ENCODE peak calls at places on chromosomes 3 and 15, in six cellular contexts. One of them, this sample, is unnamed. For H3K36me3 and H3K4me1, the result is how much of the 10 kb centered on the place peaks cover.

GRCh38 chr3:100753846-100754245 is 44.6 kb downstream of the TFG start:
- DNase-seq in sigmoid colon: no peak
- DNase-seq in IMR-90: peak
- DNase-seq in ovary: no peak
- DNase-seq in heart right ventricle: no peak
- DNase-seq in lung: no peak
- DNase-seq in this sample: no peak

GRCh38 chr3:177772908-177773557 is 575.8 kb upstream of the TBL1XR1 start:
- DNase-seq in sigmoid colon: no peak
- DNase-seq in IMR-90: no peak
- DNase-seq in ovary: no peak
- DNase-seq in heart right ventricle: no peak
- DNase-seq in lung: no peak
- DNase-seq in this sample: no peak

GRCh38 chr15:75349851-75350588 is 3.2 kb downstream of the NEIL1 start:
- DNase-seq in sigmoid colon: no peak
- DNase-seq in ovary: no peak
- DNase-seq in IMR-90: no peak
- DNase-seq in heart right ventricle: no peak
- DNase-seq in lung: peak
- DNase-seq in this sample: no peak

GRCh38 chr15:78455749-78456148 is 17.7 kb downstream of the IREB2 start:
- DNase-seq in IMR-90: no peak
- DNase-seq in sigmoid colon: no peak
- DNase-seq in heart right ventricle: peak
- DNase-seq in ovary: no peak
- DNase-seq in lung: no peak
- DNase-seq in this sample: no peak

GRCh38 chr15:96339662-96340347 is 9.3 kb downstream of the NR2F2 start:
- DNase-seq in IMR-90: no peak
- DNase-seq in heart right ventricle: no peak
- DNase-seq in ovary: peak
- DNase-seq in lung: peak
- DNase-seq in sigmoid colon: no peak
- DNase-seq in this sample: no peak

GRCh38 chr3:73391984-73392383 is 232.8 kb downstream of the PDZRN3 start:
- DNase-seq in IMR-90: no peak
- DNase-seq in heart right ventricle: no peak
- DNase-seq in sigmoid colon: no peak
- DNase-seq in lung: no peak
- DNase-seq in ovary: no peak
- DNase-seq in this sample: no peak

GRCh38 chr3:31369637-31370036 is 163.1 kb upstream of the STT3B start:
- DNase-seq in heart right ventricle: no peak
- DNase-seq in lung: no peak
- DNase-seq in sigmoid colon: no peak
- DNase-seq in IMR-90: peak
- DNase-seq in ovary: no peak
- DNase-seq in this sample: no peak

GRCh38 chr3:117399311-117400068 is 689.9 kb downstream of the TUSC7 start:
- DNase-seq in lung: no peak
- DNase-seq in sigmoid colon: no peak
- DNase-seq in heart right ventricle: no peak
- DNase-seq in IMR-90: peak
- DNase-seq in ovary: no peak
- DNase-seq in this sample: no peak

GRCh38 chr3:119579366-119580147 is at the start of gene ADPRH:
- DNase-seq in ovary: peak
- DNase-seq in lung: peak
- DNase-seq in IMR-90: peak
- DNase-seq in sigmoid colon: peak
- DNase-seq in heart right ventricle: peak
- DNase-seq in this sample: peak

GRCh38 chr3:186461141-186461540 is 83.0 kb downstream of the CRYGS start:
- DNase-seq in IMR-90: peak
- DNase-seq in heart right ventricle: no peak
- DNase-seq in sigmoid colon: no peak
- DNase-seq in ovary: no peak
- DNase-seq in lung: no peak
- DNase-seq in this sample: peak

GRCh38 chr3:197203714-197204146 is 94.7 kb downstream of the DLG1 start:
- DNase-seq in lung: no peak
- DNase-seq in sigmoid colon: no peak
- DNase-seq in heart right ventricle: no peak
- DNase-seq in IMR-90: no peak
- DNase-seq in ovary: no peak
- DNase-seq in this sample: no peak

GRCh38 chr3:143895805-143896204 is 47.5 kb upstream of the SLC9A9 start:
- DNase-seq in heart right ventricle: no peak
- DNase-seq in sigmoid colon: no peak
- DNase-seq in ovary: no peak
- DNase-seq in lung: no peak
- DNase-seq in IMR-90: peak
- DNase-seq in this sample: no peak

GRCh38 chr3:15499536-15499935 is 22.0 kb downstream of the COLQ start:
- DNase-seq in lung: no peak
- DNase-seq in ovary: no peak
- DNase-seq in heart right ventricle: no peak
- DNase-seq in sigmoid colon: no peak
- DNase-seq in IMR-90: no peak
- DNase-seq in this sample: no peak

GRCh38 chr3:166071-166470 is 30.5 kb upstream of the CHL1 start:
- DNase-seq in sigmoid colon: no peak
- DNase-seq in IMR-90: no peak
- DNase-seq in heart right ventricle: no peak
- DNase-seq in lung: no peak
- DNase-seq in ovary: no peak
- DNase-seq in this sample: no peak

GRCh38 chr3:116473602-116474001 is 28.3 kb upstream of the LSAMP start:
- DNase-seq in sigmoid colon: no peak
- DNase-seq in IMR-90: peak
- DNase-seq in heart right ventricle: no peak
- DNase-seq in ovary: no peak
- DNase-seq in lung: no peak
- DNase-seq in this sample: no peak

GRCh38 chr3:14821151-14821550 is 2.4 kb downstream of the FGD5 start:
- DNase-seq in IMR-90: no peak
- DNase-seq in lung: no peak
- DNase-seq in ovary: no peak
- DNase-seq in heart right ventricle: no peak
- DNase-seq in sigmoid colon: no peak
- DNase-seq in this sample: no peak

GRCh38 chr3:107124885-107125284 is 252.4 kb upstream of the CCDC54 start:
- DNase-seq in heart right ventricle: no peak
- DNase-seq in IMR-90: peak
- DNase-seq in ovary: peak
- DNase-seq in lung: no peak
- DNase-seq in sigmoid colon: no peak
- DNase-seq in this sample: no peak

GRCh38 chr3:96169111-96169510 is 645.3 kb upstream of the EPHA6 start:
- DNase-seq in sigmoid colon: peak
- DNase-seq in IMR-90: no peak
- DNase-seq in heart right ventricle: no peak
- DNase-seq in lung: no peak
- DNase-seq in ovary: no peak
- DNase-seq in this sample: no peak

GRCh38 chr3:149448331-149448831 is 26.1 kb upstream of the TM4SF4 start:
- DNase-seq in sigmoid colon: no peak
- DNase-seq in ovary: no peak
- DNase-seq in lung: no peak
- DNase-seq in IMR-90: peak
- DNase-seq in heart right ventricle: no peak
- DNase-seq in this sample: no peak

GRCh38 chr3:168061332-168061996 is 34.3 kb downstream of the GOLIM4 start:
- DNase-seq in ovary: no peak
- DNase-seq in lung: no peak
- DNase-seq in heart right ventricle: no peak
- DNase-seq in sigmoid colon: no peak
- DNase-seq in IMR-90: no peak
- DNase-seq in this sample: no peak

GRCh38 chr3:7075120-7075519 is 214.2 kb downstream of the GRM7 start:
- DNase-seq in sigmoid colon: no peak
- DNase-seq in lung: no peak
- DNase-seq in ovary: no peak
- DNase-seq in IMR-90: no peak
- DNase-seq in heart right ventricle: no peak
- DNase-seq in this sample: no peak

GRCh38 chr3:122233109-122233952 is 49.9 kb downstream of the CASR start:
- DNase-seq in IMR-90: no peak
- DNase-seq in heart right ventricle: no peak
- DNase-seq in lung: peak
- DNase-seq in sigmoid colon: no peak
- DNase-seq in ovary: no peak
- DNase-seq in this sample: no peak

GRCh38 chr3:130820976-130821375 is 72.9 kb upstream of the ATP2C1 start:
- DNase-seq in sigmoid colon: no peak
- DNase-seq in lung: peak
- DNase-seq in heart right ventricle: no peak
- DNase-seq in IMR-90: peak
- DNase-seq in ovary: no peak
- DNase-seq in this sample: no peak

GRCh38 chr3:146559388-146559787 is 15.0 kb upstream of the PLSCR1 start:
- DNase-seq in sigmoid colon: no peak
- DNase-seq in ovary: no peak
- DNase-seq in IMR-90: no peak
- DNase-seq in lung: no peak
- DNase-seq in heart right ventricle: no peak
- DNase-seq in this sample: no peak

GRCh38 chr3:146554168-146554760 is 9.9 kb upstream of the PLSCR1 start:
- DNase-seq in ovary: no peak
- DNase-seq in sigmoid colon: no peak
- DNase-seq in lung: no peak
- DNase-seq in heart right ventricle: no peak
- DNase-seq in IMR-90: peak
- DNase-seq in this sample: no peak

GRCh38 chr3:146557745-146558144 is 13.3 kb upstream of the PLSCR1 start:
- DNase-seq in IMR-90: no peak
- DNase-seq in lung: no peak
- DNase-seq in sigmoid colon: no peak
- DNase-seq in heart right ventricle: no peak
- DNase-seq in ovary: no peak
- DNase-seq in this sample: no peak

GRCh38 chr3:146558811-146559210 is 14.4 kb upstream of the PLSCR1 start:
- DNase-seq in IMR-90: no peak
- DNase-seq in sigmoid colon: no peak
- DNase-seq in heart right ventricle: no peak
- DNase-seq in ovary: no peak
- DNase-seq in lung: no peak
- DNase-seq in this sample: no peak

DNA sequence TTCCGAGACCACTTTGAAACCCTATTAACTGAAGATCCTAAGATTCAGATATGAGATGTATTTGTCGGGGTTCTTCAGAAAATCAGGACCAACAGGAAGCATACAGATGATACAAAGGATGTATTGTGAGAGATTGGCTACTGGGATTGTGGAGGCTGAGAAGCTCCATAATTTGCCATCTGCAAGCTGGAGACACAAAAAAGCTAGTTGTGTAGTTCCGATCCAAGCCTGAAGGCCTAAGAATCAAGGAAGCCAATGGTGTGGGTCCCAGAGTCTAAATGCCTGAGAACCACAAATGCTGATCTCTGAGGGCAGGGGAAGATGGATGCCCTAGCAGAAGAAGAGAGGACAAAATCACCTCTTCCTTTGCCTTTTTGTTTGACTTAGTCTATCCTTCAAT is 10.9 kb upstream of the PLSCR1 start:
- DNase-seq in heart right ventricle: no peak
- DNase-seq in IMR-90: no peak
- DNase-seq in sigmoid colon: no peak
- DNase-seq in lung: no peak
- DNase-seq in ovary: no peak
- DNase-seq in this sample: no peak
- H3K36me3 ChIP-seq in heart right ventricle: under half
- H3K36me3 ChIP-seq in IMR-90: under half
- H3K36me3 ChIP-seq in sigmoid colon: under half
- H3K36me3 ChIP-seq in lung: under half
- H3K36me3 ChIP-seq in ovary: under half
- H3K36me3 ChIP-seq in this sample: under half

DNA sequence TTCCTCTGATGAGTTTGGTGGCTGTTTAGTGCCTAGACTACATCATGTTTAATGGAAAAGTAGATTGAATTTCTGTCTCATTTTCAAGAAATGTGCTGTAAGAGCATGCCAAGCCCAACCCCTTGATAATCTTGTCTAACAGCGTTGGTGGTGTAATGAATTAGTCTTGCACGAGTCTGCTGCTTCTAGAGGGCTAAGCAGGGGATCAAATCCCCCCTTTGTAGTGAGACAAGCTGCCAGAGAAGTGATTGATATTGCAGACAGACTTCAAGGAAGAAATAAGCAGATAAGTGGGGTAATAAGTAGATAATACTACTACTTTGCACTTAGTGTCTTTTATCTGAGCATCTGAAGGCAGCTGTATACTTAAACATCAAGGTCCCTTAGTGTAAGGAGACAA is 141.4 kb downstream of the TP63 start:
- DNase-seq in lung: no peak
- DNase-seq in heart right ventricle: no peak
- DNase-seq in ovary: no peak
- DNase-seq in sigmoid colon: no peak
- DNase-seq in IMR-90: peak
- DNase-seq in this sample: no peak
- H3K27ac ChIP-seq in lung: no peak
- H3K27ac ChIP-seq in heart right ventricle: no peak
- H3K27ac ChIP-seq in ovary: no peak
- H3K27ac ChIP-seq in sigmoid colon: no peak
- H3K27ac ChIP-seq in IMR-90: peak
- H3K27ac ChIP-seq in this sample: no peak

DNA sequence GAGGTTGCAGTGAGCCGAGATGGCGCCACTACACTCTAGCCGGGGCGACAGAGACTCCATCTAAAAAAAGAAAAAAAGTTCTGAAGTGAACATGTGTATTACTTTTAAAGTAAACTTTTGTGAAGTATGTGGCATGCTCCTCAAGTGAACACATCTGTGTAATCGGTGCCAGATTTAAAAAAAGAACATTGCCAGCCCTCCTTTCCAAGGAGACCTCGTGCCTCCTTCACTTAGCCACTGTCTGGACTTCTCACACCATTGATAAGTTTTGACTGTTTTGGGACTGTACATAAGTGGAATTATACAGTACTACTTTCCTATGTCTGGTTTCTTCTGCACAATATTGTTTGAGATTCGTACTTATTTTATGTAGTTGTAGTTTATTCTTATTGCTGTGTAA is 140.4 kb downstream of the UBE2E2 start:
- DNase-seq in sigmoid colon: no peak
- DNase-seq in ovary: no peak
- DNase-seq in IMR-90: no peak
- DNase-seq in lung: no peak
- DNase-seq in heart right ventricle: no peak
- DNase-seq in this sample: no peak
- H3K4me1 ChIP-seq in sigmoid colon: under half
- H3K4me1 ChIP-seq in ovary: under half
- H3K4me1 ChIP-seq in IMR-90: under half
- H3K4me1 ChIP-seq in lung: under half
- H3K4me1 ChIP-seq in heart right ventricle: under half
- H3K4me1 ChIP-seq in this sample: under half

DNA sequence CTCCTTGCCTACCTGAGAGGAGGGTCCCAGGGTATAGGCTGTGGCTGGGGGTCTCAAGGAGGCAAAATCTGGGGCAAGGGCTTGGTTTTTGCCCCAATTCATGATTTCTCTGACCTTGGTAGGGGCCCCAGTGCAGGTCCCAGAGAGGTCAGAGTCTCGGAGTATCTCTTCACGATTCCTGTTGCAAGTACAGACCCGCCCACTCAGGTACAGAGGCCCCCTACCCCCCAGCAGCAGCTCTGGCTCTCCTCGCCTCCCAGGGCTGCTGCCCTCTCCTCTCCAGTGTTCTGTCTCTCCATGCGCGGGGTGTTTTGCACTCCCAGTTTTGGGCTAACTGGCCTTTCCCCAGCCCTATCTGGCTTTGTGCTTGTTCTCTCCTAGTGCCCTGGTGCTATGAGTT is 5.4 kb upstream of the JMJD7 start:
- DNase-seq in IMR-90: no peak
- DNase-seq in lung: no peak
- DNase-seq in sigmoid colon: no peak
- DNase-seq in heart right ventricle: no peak
- DNase-seq in ovary: no peak
- DNase-seq in this sample: no peak
- H3K36me3 ChIP-seq in IMR-90: half or more
- H3K36me3 ChIP-seq in lung: half or more
- H3K36me3 ChIP-seq in sigmoid colon: under half
- H3K36me3 ChIP-seq in heart right ventricle: half or more
- H3K36me3 ChIP-seq in ovary: under half
- H3K36me3 ChIP-seq in this sample: under half